ENCODE peak calls at places on chromosomes 13 and 19, in four cellular contexts. One of them, this sample, is unnamed.

GRCh38 chr13:43516401-43516826 is 270.4 kb downstream of the ENOX1 start:
- DNase-seq in cardiac fibroblast: no peak
- DNase-seq in aorta: no peak
- DNase-seq in effector memory CD4-positive, alpha-beta T cell: no peak
- DNase-seq in this sample: no peak

GRCh38 chr13:33244210-33244906 is 41.2 kb downstream of the STARD13 start:
- DNase-seq in cardiac fibroblast: no peak
- DNase-seq in aorta: no peak
- DNase-seq in effector memory CD4-positive, alpha-beta T cell: no peak
- DNase-seq in this sample: no peak

GRCh38 chr13:61413572-61413971 is 2.1 kb downstream of the PCDH20 start:
- DNase-seq in cardiac fibroblast: no peak
- DNase-seq in aorta: no peak
- DNase-seq in effector memory CD4-positive, alpha-beta T cell: no peak
- DNase-seq in this sample: no peak

GRCh38 chr19:38679839-38680238 is 32.4 kb downstream of the ACTN4 start:
- DNase-seq in cardiac fibroblast: peak
- DNase-seq in aorta: no peak
- DNase-seq in effector memory CD4-positive, alpha-beta T cell: no peak
- DNase-seq in this sample: no peak

GRCh38 chr19:57473646-57474045 is 3.7 kb downstream of the ZNF772 start:
- DNase-seq in cardiac fibroblast: peak
- DNase-seq in aorta: no peak
- DNase-seq in effector memory CD4-positive, alpha-beta T cell: no peak
- DNase-seq in this sample: no peak

GRCh38 chr19:10864538-10864899 is 6.8 kb upstream of the CARM1 start:
- DNase-seq in cardiac fibroblast: peak
- DNase-seq in aorta: peak
- DNase-seq in effector memory CD4-positive, alpha-beta T cell: peak
- DNase-seq in this sample: no peak

GRCh38 chr13:67557642-67558241 is 327.6 kb upstream of the PCDH9 start:
- DNase-seq in cardiac fibroblast: no peak
- DNase-seq in aorta: no peak
- DNase-seq in effector memory CD4-positive, alpha-beta T cell: no peak
- DNase-seq in this sample: no peak

GRCh38 chr13:107370036-107370785 is 802.3 kb upstream of the ARGLU1 start:
- DNase-seq in cardiac fibroblast: peak
- DNase-seq in aorta: no peak
- DNase-seq in effector memory CD4-positive, alpha-beta T cell: no peak
- DNase-seq in this sample: no peak

GRCh38 chr19:9610484-9611113 is 10.4 kb downstream of the ZNF561 start:
- DNase-seq in cardiac fibroblast: peak
- DNase-seq in aorta: no peak
- DNase-seq in effector memory CD4-positive, alpha-beta T cell: no peak
- DNase-seq in this sample: no peak

GRCh38 chr13:30738526-30738925 is 3.2 kb downstream of the ALOX5AP start:
- DNase-seq in cardiac fibroblast: no peak
- DNase-seq in aorta: no peak
- DNase-seq in effector memory CD4-positive, alpha-beta T cell: no peak
- DNase-seq in this sample: no peak

GRCh38 chr19:19732579-19733501 is at the start of gene ZNF14:
- DNase-seq in cardiac fibroblast: peak
- DNase-seq in aorta: peak
- DNase-seq in effector memory CD4-positive, alpha-beta T cell: peak
- DNase-seq in this sample: peak

GRCh38 chr19:38898788-38899446 is 501 bp downstream of the SIRT2 start:
- DNase-seq in cardiac fibroblast: peak
- DNase-seq in aorta: no peak
- DNase-seq in effector memory CD4-positive, alpha-beta T cell: no peak
- DNase-seq in this sample: no peak

GRCh38 chr13:22744688-22745452 is 435.9 kb upstream of the SGCG start:
- DNase-seq in cardiac fibroblast: no peak
- DNase-seq in aorta: no peak
- DNase-seq in effector memory CD4-positive, alpha-beta T cell: no peak
- DNase-seq in this sample: no peak

GRCh38 chr19:9819590-9819898 is 665 bp upstream of the FBXL12 start:
- DNase-seq in cardiac fibroblast: no peak
- DNase-seq in aorta: no peak
- DNase-seq in effector memory CD4-positive, alpha-beta T cell: no peak
- DNase-seq in this sample: no peak

DNA sequence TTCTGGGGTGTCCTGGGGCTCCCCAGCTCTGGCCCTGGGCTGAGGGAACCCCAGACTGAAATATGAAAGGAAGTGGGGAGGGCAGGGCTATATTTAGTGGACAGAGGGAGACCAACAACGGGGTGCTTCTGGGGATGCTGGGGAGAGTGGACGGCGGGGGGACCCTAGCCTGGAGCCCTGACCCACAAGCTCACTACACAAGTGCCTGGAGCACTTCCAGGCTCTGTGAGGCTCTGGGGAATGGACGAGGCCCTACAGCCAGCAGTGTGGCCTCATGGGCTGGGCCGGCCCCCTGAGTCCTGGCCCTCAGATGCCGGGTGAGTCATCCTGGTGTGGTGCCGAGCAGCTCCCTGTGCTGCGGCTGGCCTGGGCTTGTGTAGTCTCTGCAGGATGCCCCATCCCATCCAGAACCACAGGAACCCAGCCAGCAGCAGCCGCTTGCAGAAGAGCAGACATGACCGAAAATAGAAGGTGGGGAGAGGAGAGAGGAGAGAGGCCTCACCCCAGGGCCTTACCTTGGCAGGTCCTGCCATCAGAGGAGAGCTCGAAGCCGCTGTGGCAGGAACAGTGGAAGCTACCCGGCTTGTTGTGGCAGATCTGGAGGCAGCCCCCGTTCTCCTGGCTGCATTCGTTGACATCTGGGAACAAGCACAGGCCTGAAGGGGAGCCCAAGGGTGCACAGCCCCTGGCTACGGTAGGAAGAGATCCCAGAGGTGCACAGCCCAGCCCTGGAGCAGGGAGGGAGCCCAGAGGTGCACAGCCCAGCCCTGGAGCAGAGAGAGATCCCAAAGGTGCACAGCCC is 26.1 kb downstream of the GAS6 start:
- DNase-seq in cardiac fibroblast: peak
- DNase-seq in aorta: peak
- DNase-seq in effector memory CD4-positive, alpha-beta T cell: no peak
- DNase-seq in this sample: no peak
- H3K4me3 ChIP-seq in cardiac fibroblast: peak
- H3K4me3 ChIP-seq in aorta: no peak
- H3K4me3 ChIP-seq in effector memory CD4-positive, alpha-beta T cell: no peak
- H3K4me3 ChIP-seq in this sample: no peak

GRCh38 chr19:6138066-6138465 is 2.6 kb downstream of the ACSBG2 start:
- DNase-seq in cardiac fibroblast: no peak
- DNase-seq in aorta: no peak
- DNase-seq in effector memory CD4-positive, alpha-beta T cell: no peak
- DNase-seq in this sample: no peak

GRCh38 chr19:6141217-6141616 is 5.8 kb downstream of the ACSBG2 start:
- DNase-seq in cardiac fibroblast: no peak
- DNase-seq in aorta: no peak
- DNase-seq in effector memory CD4-positive, alpha-beta T cell: no peak
- DNase-seq in this sample: no peak

GRCh38 chr19:6133231-6133630 is 2.2 kb upstream of the ACSBG2 start:
- DNase-seq in cardiac fibroblast: no peak
- DNase-seq in aorta: no peak
- DNase-seq in effector memory CD4-positive, alpha-beta T cell: no peak
- DNase-seq in this sample: no peak

GRCh38 chr19:6135367-6135766 is at the start of gene ACSBG2:
- DNase-seq in cardiac fibroblast: no peak
- DNase-seq in aorta: no peak
- DNase-seq in effector memory CD4-positive, alpha-beta T cell: no peak
- DNase-seq in this sample: no peak

DNA sequence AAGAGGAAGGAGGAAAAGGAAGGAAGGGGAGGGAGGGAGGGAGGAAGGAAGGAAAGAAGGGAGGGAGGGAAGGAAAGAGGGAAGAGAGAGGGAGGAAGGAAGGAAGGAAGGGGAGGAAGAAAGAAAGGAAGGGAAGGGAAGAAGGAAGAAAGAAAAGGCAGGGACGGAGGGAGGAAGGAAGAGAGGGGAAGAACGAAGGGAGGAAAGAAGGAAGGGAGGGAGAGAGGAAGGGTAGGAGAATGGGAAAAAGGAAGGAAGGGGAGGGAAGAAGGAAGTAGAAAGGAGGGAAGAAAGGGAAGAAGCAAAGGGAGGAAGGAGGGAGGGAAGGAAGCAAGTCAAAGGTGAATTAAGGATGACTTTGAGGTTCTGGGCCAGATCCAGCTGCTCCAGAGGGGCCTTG is 3.0 kb downstream of the ACSBG2 start:
- DNase-seq in cardiac fibroblast: no peak
- DNase-seq in aorta: no peak
- DNase-seq in effector memory CD4-positive, alpha-beta T cell: no peak
- DNase-seq in this sample: no peak
- H3K4me3 ChIP-seq in cardiac fibroblast: no peak
- H3K4me3 ChIP-seq in aorta: no peak
- H3K4me3 ChIP-seq in effector memory CD4-positive, alpha-beta T cell: no peak
- H3K4me3 ChIP-seq in this sample: no peak

GRCh38 chr19:35859414-35859813 is 2.7 kb downstream of the KIRREL2 start:
- DNase-seq in cardiac fibroblast: no peak
- DNase-seq in aorta: no peak
- DNase-seq in effector memory CD4-positive, alpha-beta T cell: no peak
- DNase-seq in this sample: no peak

GRCh38 chr19:35853038-35853756 is 893 bp upstream of the NPHS1 start:
- DNase-seq in cardiac fibroblast: no peak
- DNase-seq in aorta: no peak
- DNase-seq in effector memory CD4-positive, alpha-beta T cell: no peak
- DNase-seq in this sample: no peak

GRCh38 chr19:35858311-35858710 is 1.6 kb downstream of the KIRREL2 start:
- DNase-seq in cardiac fibroblast: no peak
- DNase-seq in aorta: no peak
- DNase-seq in effector memory CD4-positive, alpha-beta T cell: no peak
- DNase-seq in this sample: no peak

GRCh38 chr19:35856001-35856400 is 710 bp upstream of the KIRREL2 start:
- DNase-seq in cardiac fibroblast: no peak
- DNase-seq in aorta: no peak
- DNase-seq in effector memory CD4-positive, alpha-beta T cell: no peak
- DNase-seq in this sample: no peak

GRCh38 chr19:35856546-35857149 is at the start of gene KIRREL2:
- DNase-seq in cardiac fibroblast: no peak
- DNase-seq in aorta: no peak
- DNase-seq in effector memory CD4-positive, alpha-beta T cell: no peak
- DNase-seq in this sample: no peak
- H3K4me3 ChIP-seq in cardiac fibroblast: peak
- H3K4me3 ChIP-seq in aorta: peak
- H3K4me3 ChIP-seq in effector memory CD4-positive, alpha-beta T cell: peak
- H3K4me3 ChIP-seq in this sample: peak

GRCh38 chr13:95710313-95710712 is 33.4 kb downstream of the DNAJC3 start:
- DNase-seq in cardiac fibroblast: peak
- DNase-seq in aorta: no peak
- DNase-seq in effector memory CD4-positive, alpha-beta T cell: no peak
- DNase-seq in this sample: no peak
- H3K4me3 ChIP-seq in cardiac fibroblast: no peak
- H3K4me3 ChIP-seq in aorta: no peak
- H3K4me3 ChIP-seq in effector memory CD4-positive, alpha-beta T cell: no peak
- H3K4me3 ChIP-seq in this sample: no peak

GRCh38 chr19:2636142-2636896 is 66.2 kb downstream of the GNG7 start:
- DNase-seq in cardiac fibroblast: no peak
- DNase-seq in aorta: no peak
- DNase-seq in effector memory CD4-positive, alpha-beta T cell: no peak
- DNase-seq in this sample: no peak

GRCh38 chr19:2631213-2631821 is 71.2 kb downstream of the GNG7 start:
- DNase-seq in cardiac fibroblast: peak
- DNase-seq in aorta: no peak
- DNase-seq in effector memory CD4-positive, alpha-beta T cell: no peak
- DNase-seq in this sample: peak

GRCh38 chr19:2634960-2635359 is 67.5 kb downstream of the GNG7 start:
- DNase-seq in cardiac fibroblast: no peak
- DNase-seq in aorta: no peak
- DNase-seq in effector memory CD4-positive, alpha-beta T cell: no peak
- DNase-seq in this sample: no peak

GRCh38 chr19:2634228-2634951 is 68.1 kb downstream of the GNG7 start:
- DNase-seq in cardiac fibroblast: peak
- DNase-seq in aorta: peak
- DNase-seq in effector memory CD4-positive, alpha-beta T cell: no peak
- DNase-seq in this sample: no peak

GRCh38 chr19:2633693-2634075 is 68.8 kb downstream of the GNG7 start:
- DNase-seq in cardiac fibroblast: no peak
- DNase-seq in aorta: no peak
- DNase-seq in effector memory CD4-positive, alpha-beta T cell: no peak
- DNase-seq in this sample: no peak
- H3K4me3 ChIP-seq in cardiac fibroblast: no peak
- H3K4me3 ChIP-seq in aorta: no peak
- H3K4me3 ChIP-seq in effector memory CD4-positive, alpha-beta T cell: no peak
- H3K4me3 ChIP-seq in this sample: no peak

GRCh38 chr19:50341091-50341564 is 12.0 kb upstream of the KCNC3 start:
- DNase-seq in cardiac fibroblast: no peak
- DNase-seq in aorta: no peak
- DNase-seq in effector memory CD4-positive, alpha-beta T cell: no peak
- DNase-seq in this sample: peak
- H3K4me3 ChIP-seq in cardiac fibroblast: no peak
- H3K4me3 ChIP-seq in aorta: no peak
- H3K4me3 ChIP-seq in effector memory CD4-positive, alpha-beta T cell: no peak
- H3K4me3 ChIP-seq in this sample: peak

GRCh38 chr19:16371540-16371986 is 46.9 kb downstream of the KLF2 start:
- DNase-seq in cardiac fibroblast: no peak
- DNase-seq in aorta: peak
- DNase-seq in effector memory CD4-positive, alpha-beta T cell: peak
- DNase-seq in this sample: peak
- H3K4me3 ChIP-seq in cardiac fibroblast: no peak
- H3K4me3 ChIP-seq in aorta: no peak
- H3K4me3 ChIP-seq in effector memory CD4-positive, alpha-beta T cell: peak
- H3K4me3 ChIP-seq in this sample: no peak

GRCh38 chr19:13503570-13504235 is 2.6 kb downstream of the CACNA1A start:
- DNase-seq in cardiac fibroblast: no peak
- DNase-seq in aorta: no peak
- DNase-seq in effector memory CD4-positive, alpha-beta T cell: no peak
- DNase-seq in this sample: no peak

GRCh38 chr19:13506550-13506878 is 235 bp upstream of the CACNA1A start:
- DNase-seq in cardiac fibroblast: peak
- DNase-seq in aorta: no peak
- DNase-seq in effector memory CD4-positive, alpha-beta T cell: no peak
- DNase-seq in this sample: no peak

GRCh38 chr19:13507053-13507611 is 853 bp upstream of the CACNA1A start:
- DNase-seq in cardiac fibroblast: peak
- DNase-seq in aorta: no peak
- DNase-seq in effector memory CD4-positive, alpha-beta T cell: no peak
- DNase-seq in this sample: no peak

GRCh38 chr19:13505761-13506549 is at the start of gene CACNA1A:
- DNase-seq in cardiac fibroblast: no peak
- DNase-seq in aorta: no peak
- DNase-seq in effector memory CD4-positive, alpha-beta T cell: no peak
- DNase-seq in this sample: no peak

DNA sequence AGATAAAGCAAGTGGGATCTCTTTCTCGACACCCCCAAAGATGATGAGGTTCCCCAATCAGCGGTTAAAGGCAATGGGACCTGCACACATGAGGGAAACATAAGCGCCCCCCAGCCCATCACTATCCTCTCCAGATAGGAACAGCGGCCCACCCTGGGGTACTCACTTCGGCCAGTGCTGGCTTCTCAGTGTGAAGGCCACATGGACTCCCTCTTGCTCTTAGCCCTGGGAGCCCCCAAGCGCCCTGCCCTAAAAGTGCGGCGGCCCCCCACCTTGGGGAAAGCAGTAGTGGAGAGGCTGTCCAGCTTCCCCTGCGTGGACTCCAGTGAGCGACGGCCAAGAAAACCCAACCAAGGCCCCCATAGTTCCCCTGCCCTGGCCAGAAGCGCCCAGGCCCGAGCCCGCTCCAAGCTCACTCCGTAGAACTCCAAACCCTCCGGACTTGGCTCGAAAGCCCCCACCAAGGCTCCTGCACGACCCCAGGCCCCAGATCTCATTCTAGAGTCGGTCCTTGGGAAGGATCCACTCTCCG is 1.0 kb downstream of the CACNA1A start:
- DNase-seq in cardiac fibroblast: no peak
- DNase-seq in aorta: no peak
- DNase-seq in effector memory CD4-positive, alpha-beta T cell: no peak
- DNase-seq in this sample: no peak
- H3K4me3 ChIP-seq in cardiac fibroblast: no peak
- H3K4me3 ChIP-seq in aorta: no peak
- H3K4me3 ChIP-seq in effector memory CD4-positive, alpha-beta T cell: no peak
- H3K4me3 ChIP-seq in this sample: no peak

This sample was measured in GM12864.